ENCODE peak calls at places on chromosomes 1 and 21, in four cellular contexts. N, X, C and E are unnamed samples. For H3K36me3, the result is how much of the 10 kb centered on the place peaks cover.

GRCh38 chr1:40039245-40039756 is 1.2 kb upstream of the CAP1 start:
- DNase-seq in X (peak), N (peak), C (no peak), E (peak)

GRCh38 chr1:231382426-231382825 is 39.7 kb downstream of the EGLN1 start:
- DNase-seq in C (no peak), X (no peak), N (no peak), E (no peak)

GRCh38 chr1:167152192-167152876 is 58.5 kb downstream of the STYXL2 start:
- DNase-seq in N (no peak), C (no peak), X (no peak), E (no peak)

GRCh38 chr1:196577386-196577785 is 30.9 kb downstream of the KCNT2 start:
- DNase-seq in X (peak), N (no peak), C (no peak), E (no peak)

GRCh38 chr1:6703016-6703415 is 1.4 kb upstream of the DNAJC11 start:
- DNase-seq in C (no peak), N (no peak), X (no peak), E (no peak)

GRCh38 chr1:236083650-236084385 is 18.9 kb upstream of the NID1 start:
- DNase-seq in N (no peak), X (peak), C (no peak), E (peak)

GRCh38 chr1:219876798-219877209 is 51.6 kb downstream of the SLC30A10 start:
- DNase-seq in X (no peak), C (no peak), N (no peak), E (no peak)

GRCh38 chr1:197423006-197423405 is 155.0 kb downstream of the CRB1 start:
- DNase-seq in X (no peak), C (no peak), N (no peak), E (peak)

GRCh38 chr1:5667513-5668325 is 324.5 kb downstream of the NPHP4 start:
- DNase-seq in X (no peak), N (no peak), C (no peak), E (no peak)

GRCh38 chr1:46134660-46135331 is 2.4 kb upstream of the PIK3R3 start:
- DNase-seq in X (no peak), C (no peak), N (no peak), E (peak)

GRCh38 chr1:19484338-19484792 is 974 bp downstream of the CAPZB start:
- DNase-seq in X (no peak), N (no peak), C (no peak), E (no peak)

GRCh38 chr1:225882699-225883615 is 777 bp upstream of the TMEM63A start:
- DNase-seq in X (peak), N (peak), C (no peak), E (peak)

GRCh38 chr1:98677288-98677687 is 15.8 kb downstream of the SNX7 start:
- DNase-seq in X (no peak), N (no peak), C (no peak), E (no peak)

GRCh38 chr21:39022901-39023693 is 160.2 kb downstream of the PSMG1 start:
- DNase-seq in N (no peak), C (no peak), X (peak), E (peak)
- H3K4me3 ChIP-seq in N (no peak), C (no peak), X (no peak), E (no peak)

GRCh38 chr1:64013395-64013794 is 190.0 kb upstream of the UBE2U start:
- DNase-seq in C (no peak), N (no peak), X (peak), E (no peak)

GRCh38 chr1:64004451-64004850 is 199.0 kb upstream of the UBE2U start:
- DNase-seq in N (no peak), X (peak), C (no peak), E (no peak)

GRCh38 chr1:64006276-64007051 is 197.0 kb upstream of the UBE2U start:
- DNase-seq in C (no peak), X (peak), N (no peak), E (peak)

DNA sequence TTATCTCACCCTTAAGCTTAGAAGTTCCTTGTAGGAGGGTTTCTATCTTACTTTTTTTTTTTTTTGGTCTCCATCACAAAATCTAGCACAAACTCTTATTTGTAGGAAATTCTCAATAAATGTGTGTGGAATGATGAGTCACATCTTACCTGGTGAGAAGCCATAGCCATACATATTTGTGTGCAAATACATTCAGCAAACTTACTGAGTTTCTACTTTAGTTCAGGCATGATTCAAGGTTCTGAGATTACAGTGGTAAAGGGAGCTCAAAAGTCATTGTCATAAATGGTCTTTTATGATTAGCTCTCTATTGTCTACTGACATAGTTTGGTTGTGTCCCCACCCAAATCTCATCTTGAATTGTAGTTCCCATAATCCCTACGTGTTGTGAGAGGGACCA is 193.1 kb upstream of the UBE2U start:
- DNase-seq in C (no peak), X (no peak), N (no peak), E (no peak)
- H3K4ac ChIP-seq in C (no peak), X (no peak), N (no peak), E (no peak)

GRCh38 chr1:16628361-16629111 is 15.2 kb upstream of the NBPF1 start:
- DNase-seq in X (no peak), C (no peak), N (no peak), E (no peak)
- H3K36me3 ChIP-seq in X (under half), C (under half), N (half or more), E (half or more)

DNA sequence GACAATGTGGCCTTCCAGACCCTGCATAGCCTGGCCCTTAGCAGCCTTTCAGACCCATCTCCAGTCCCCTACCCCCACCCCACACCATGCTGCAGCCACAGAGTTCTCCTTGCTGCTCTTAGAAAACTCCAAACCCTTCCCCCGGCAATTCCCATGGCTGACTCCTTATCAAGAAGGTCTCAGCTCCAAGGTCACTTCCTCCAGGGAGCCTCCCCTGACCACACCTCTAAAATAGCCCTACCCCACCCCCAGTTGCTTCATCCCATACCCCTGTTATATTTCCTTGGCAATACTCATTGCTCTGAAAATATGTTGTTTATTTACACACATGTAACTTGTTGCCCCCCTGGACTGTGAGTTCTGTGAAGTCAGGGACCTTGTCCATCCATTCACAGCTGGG is 4.3 kb upstream of the ADGRB2 start:
- DNase-seq in C (no peak), N (no peak), X (no peak), E (no peak)
- H3K4me3 ChIP-seq in C (no peak), N (no peak), X (no peak), E (no peak)